ENCODE peak calls at places on chromosomes 13 and 19, in five cellular contexts. W, Y, H, Z and D are unnamed samples.

GRCh38 chr19:30669329-30670010 is 297.3 kb downstream of the ZNF536 start:
- DNase-seq in W (peak; percentile 71), Y (peak; percentile 73), H (peak; percentile 81), Z (peak; percentile 95), D (peak; percentile 12)

GRCh38 chr13:86142080-86142479 is 342.9 kb upstream of the SLITRK6 start:
- DNase-seq in W (no peak), Y (no peak), H (no peak), Z (no peak), D (no peak)

GRCh38 chr13:82833928-82834327 is 1048.3 kb downstream of the SLITRK1 start:
- DNase-seq in W (no peak), Y (no peak), H (no peak), Z (no peak), D (peak; percentile 34)

GRCh38 chr13:107870400-107870799 is 344.9 kb downstream of the LIG4 start:
- DNase-seq in W (no peak), Y (no peak), H (no peak), Z (no peak), D (no peak)

GRCh38 chr13:58804832-58805231 is 1173.3 kb downstream of the PCDH17 start:
- DNase-seq in W (no peak), Y (no peak), H (no peak), Z (no peak), D (no peak)

GRCh38 chr19:5035817-5036732 is 67.2 kb downstream of the KDM4B start:
- DNase-seq in W (no peak), Y (no peak), H (no peak), Z (no peak), D (no peak)

GRCh38 chr13:26735677-26736076 is 24.9 kb downstream of the GPR12 start:
- DNase-seq in W (no peak), Y (no peak), H (no peak), Z (no peak), D (no peak)

GRCh38 chr19:18418725-18419194 is 438 bp upstream of the SSBP4 start:
- DNase-seq in W (no peak), Y (no peak), H (no peak), Z (no peak), D (no peak)

GRCh38 chr13:106083620-106084350 is 451.7 kb downstream of the EFNB2 start:
- DNase-seq in W (peak; percentile 70), Y (no peak), H (peak; percentile 47), Z (no peak), D (peak; percentile 54)

GRCh38 chr19:19750131-19750841 is 17.4 kb upstream of the ZNF14 start:
- DNase-seq in W (no peak), Y (no peak), H (no peak), Z (no peak), D (no peak)

GRCh38 chr19:7987084-7987768 is 18.2 kb downstream of the ELAVL1 start:
- DNase-seq in W (no peak), Y (no peak), H (no peak), Z (no peak), D (no peak)

GRCh38 chr13:27924529-27925141 is 4.8 kb downstream of the PDX1 start:
- DNase-seq in W (no peak), Y (peak; percentile 23), H (peak; percentile 47), Z (peak; percentile 69), D (no peak)

GRCh38 chr19:1483979-1484428 is 5.0 kb upstream of the C19orf25 start:
- DNase-seq in W (no peak), Y (no peak), H (peak; percentile 30), Z (no peak), D (no peak)

GRCh38 chr13:74040200-74040599 is 94.0 kb downstream of the KLF12 start:
- DNase-seq in W (peak; percentile 93), Y (peak; percentile 48), H (peak; percentile 88), Z (peak; percentile 81), D (peak; percentile 31)

GRCh38 chr13:39602277-39602613 is 748 bp downstream of the LHFPL6 start:
- DNase-seq in W (no peak), Y (no peak), H (no peak), Z (no peak), D (no peak)

GRCh38 chr13:113178070-113178895 is 19.8 kb downstream of the PROZ start:
- DNase-seq in W (peak; percentile 56), Y (no peak), H (no peak), Z (no peak), D (peak; percentile 99)

GRCh38 chr19:16070366-16070990 is 5.8 kb upstream of the TPM4 start:
- DNase-seq in W (no peak), Y (no peak), H (no peak), Z (no peak), D (no peak)

GRCh38 chr19:55156202-55157063 is 1.1 kb downstream of the TNNI3 start:
- DNase-seq in W (peak; percentile 91), Y (peak; percentile 91), H (peak; percentile 99), Z (peak; percentile 99), D (peak; percentile 44)

GRCh38 chr19:4069331-4069959 is 2.7 kb upstream of the ZBTB7A start:
- DNase-seq in W (no peak), Y (no peak), H (peak; percentile 46), Z (no peak), D (no peak)

GRCh38 chr19:5983367-5983955 is 5.5 kb upstream of the RANBP3 start:
- DNase-seq in W (no peak), Y (no peak), H (no peak), Z (no peak), D (no peak)

GRCh38 chr19:32743021-32743420 is 23.5 kb downstream of the TDRD12 start:
- DNase-seq in W (no peak), Y (no peak), H (no peak), Z (no peak), D (no peak)
- H4K8ac ChIP-seq in W (no peak overlapping the region), Y (no peak overlapping the region), H (no peak overlapping the region), Z (no peak overlapping the region), D (no peak overlapping the region)

DNA sequence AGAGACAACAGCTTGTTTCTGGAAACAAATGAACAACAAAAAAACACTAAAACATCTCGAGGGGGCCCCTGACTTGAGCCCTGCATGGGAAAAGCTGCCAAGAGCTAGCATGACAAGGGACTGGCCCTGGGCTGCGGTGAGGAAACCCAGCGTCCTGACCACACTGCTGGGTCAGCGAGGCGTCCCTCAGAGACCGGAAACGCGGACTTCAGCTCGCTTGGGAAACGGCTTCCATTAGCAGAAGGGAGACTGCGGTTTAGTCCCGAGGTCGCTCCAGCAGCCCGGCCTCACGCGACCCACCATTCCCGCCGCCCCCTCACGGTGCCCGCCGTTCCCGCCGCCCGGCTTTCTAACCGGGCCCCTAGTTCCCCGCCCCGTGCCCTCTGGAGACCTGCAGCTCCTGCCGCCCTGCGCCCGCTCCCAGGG is 630 bp downstream of the CCDC122 start:
- DNase-seq in W (peak; percentile 58), Y (no peak), H (peak; percentile 52), Z (no peak), D (peak; percentile 81)
- H4K8ac ChIP-seq in W (peak overlapping the region; percentile 40), Y (no peak overlapping the region), H (no peak overlapping the region), Z (peak overlapping the region; percentile 95), D (peak overlapping the region; percentile 11)

DNA sequence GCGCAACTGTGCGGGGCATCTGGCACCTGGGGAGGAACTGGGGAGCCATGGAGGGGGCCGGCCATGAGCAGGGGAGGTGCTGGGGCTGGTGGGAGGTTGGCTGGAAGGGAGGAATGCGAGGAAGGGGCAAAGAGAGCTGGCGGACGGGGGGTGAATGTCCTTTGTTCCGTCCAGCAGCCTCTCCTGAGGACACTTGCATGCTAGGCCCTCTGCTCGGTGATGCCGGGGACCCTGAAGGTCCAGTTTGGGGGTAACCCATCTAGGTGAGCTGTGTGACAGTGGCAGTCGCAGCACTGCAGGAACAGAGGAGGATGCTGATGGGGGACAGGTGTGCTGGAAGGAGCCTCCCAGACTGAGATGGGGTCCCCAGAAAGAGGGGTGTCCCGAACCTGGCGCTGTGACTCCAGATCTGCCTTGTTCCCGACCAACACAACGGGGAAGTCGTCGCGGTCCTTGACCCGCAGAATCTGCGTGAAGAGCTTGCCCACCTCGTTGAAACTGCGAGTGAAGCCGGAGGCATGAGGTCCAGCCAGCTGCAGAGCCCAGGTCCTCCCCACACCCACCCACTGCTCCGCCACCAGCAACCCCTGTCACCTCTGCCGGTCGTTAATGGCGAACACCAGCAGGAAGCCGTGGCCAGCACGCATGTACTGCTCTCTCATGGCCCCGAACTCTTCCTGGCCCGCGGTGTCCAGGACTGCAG is 3.6 kb downstream of the RRAS start:
- DNase-seq in W (no peak), Y (no peak), H (no peak), Z (no peak), D (no peak)
- H4K8ac ChIP-seq in W (no peak overlapping the region), Y (peak overlapping the region; percentile 78), H (no peak overlapping the region), Z (peak overlapping the region; percentile 29), D (no peak overlapping the region)

GRCh38 chr13:41944229-41944628 is 16.7 kb downstream of the VWA8 start:
- DNase-seq in W (no peak), Y (no peak), H (no peak), Z (no peak), D (no peak)
- H4K8ac ChIP-seq in W (no peak overlapping the region), Y (no peak overlapping the region), H (no peak overlapping the region), Z (no peak overlapping the region), D (no peak overlapping the region)

DNA sequence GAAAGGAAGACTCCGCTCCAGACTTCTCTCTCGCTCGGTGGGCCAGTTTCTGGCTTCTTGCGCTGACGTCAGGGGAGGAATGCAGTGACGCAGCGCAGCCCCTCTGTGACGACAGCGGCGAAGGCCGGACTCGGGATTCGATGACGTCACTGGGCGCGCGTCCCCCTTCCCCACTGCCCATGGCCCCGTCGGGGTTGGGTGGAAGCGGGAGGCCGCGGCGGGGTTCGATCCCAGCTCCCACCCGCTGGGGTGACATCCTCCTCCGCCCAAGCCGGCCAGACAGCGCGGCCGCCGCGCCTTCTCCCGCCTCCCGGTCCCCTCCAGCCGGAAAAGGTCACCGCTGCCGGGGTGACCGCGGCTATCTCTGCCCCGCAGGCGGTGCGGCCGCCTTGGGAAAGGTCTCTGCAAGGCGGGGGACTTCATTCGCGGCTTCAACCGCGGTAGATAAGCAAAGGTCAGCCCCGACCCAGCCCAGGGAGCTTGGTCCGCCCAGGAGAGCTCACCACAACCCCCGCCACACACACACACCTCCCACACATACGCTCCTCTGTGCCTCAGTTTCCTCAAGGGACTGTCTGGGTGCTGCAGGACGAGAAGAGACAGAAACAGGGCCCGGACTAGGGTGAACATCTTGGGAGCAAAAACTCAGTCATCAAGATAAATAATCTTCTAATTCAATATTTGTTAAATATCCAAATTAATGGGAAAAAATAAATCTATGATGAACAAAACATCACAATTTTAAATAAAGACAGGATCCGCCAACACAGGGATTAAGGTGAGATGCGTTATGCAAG is 844 bp upstream of the RFX1 start:
- DNase-seq in W (no peak), Y (no peak), H (peak; percentile 54), Z (peak; percentile 98), D (no peak)
- H4K8ac ChIP-seq in W (peak overlapping the region; percentile 5), Y (peak overlapping the region; percentile 100), H (no peak overlapping the region), Z (peak overlapping the region; percentile 98), D (peak overlapping the region; percentile 97)

GRCh38 chr19:39518458-39518857 is 3.5 kb downstream of the SELENOV start:
- DNase-seq in W (peak; percentile 69), Y (no peak), H (peak; percentile 71), Z (no peak), D (no peak)
- H4K8ac ChIP-seq in W (no peak overlapping the region), Y (no peak overlapping the region), H (no peak overlapping the region), Z (no peak overlapping the region), D (no peak overlapping the region)